ENCODE peak calls at places on chromosomes 12 and 14, in five cellular contexts. F, C, Y, N and Q are unnamed samples.

GRCh38 chr14:103517172-103517566 is 5.5 kb downstream of the CKB start:
- DNase-seq in C (no peak), F (peak; percentile 49), N (no peak), Y (no peak), Q (no peak)

GRCh38 chr12:2745655-2746054 is 49.1 kb upstream of the FKBP4 start:
- DNase-seq in Y (no peak), F (no peak), N (no peak), C (no peak), Q (no peak)

GRCh38 chr14:29454026-29454693 is 473.5 kb downstream of the PRKD1 start:
- DNase-seq in F (no peak), Y (no peak), N (peak; percentile 28), C (no peak), Q (no peak)

GRCh38 chr12:56143870-56144269 is 8.5 kb upstream of the MYL6B start:
- DNase-seq in C (no peak), Y (no peak), F (no peak), N (no peak), Q (no peak)

GRCh38 chr14:91919814-91920213 is 27.7 kb downstream of the FBLN5 start:
- DNase-seq in N (no peak), F (no peak), C (no peak), Y (no peak), Q (no peak)

GRCh38 chr12:124248862-124249825 is 45.7 kb upstream of the RFLNA start:
- DNase-seq in Y (no peak), N (no peak), F (peak; percentile 44), C (no peak), Q (no peak)

GRCh38 chr14:98578204-98578603 is 693.8 kb downstream of the BCL11B start:
- DNase-seq in F (no peak), N (peak; percentile 6), Y (no peak), C (no peak), Q (no peak)

GRCh38 chr14:99242816-99243795 is 28.9 kb downstream of the BCL11B start:
- DNase-seq in Y (no peak), N (no peak), C (no peak), F (no peak), Q (no peak)

GRCh38 chr14:70919774-70920173 is 12.5 kb downstream of the PCNX1 start:
- DNase-seq in C (no peak), Y (no peak), N (peak; percentile 70), F (no peak), Q (no peak)

GRCh38 chr14:77544571-77544970 is 46.0 kb upstream of the ISM2 start:
- DNase-seq in C (no peak), N (no peak), F (no peak), Y (no peak), Q (no peak)

GRCh38 chr14:85531594-85532391 is 1.8 kb downstream of the FLRT2 start:
- DNase-seq in F (peak; percentile 74), C (peak; percentile 9), Y (peak; percentile 86), N (no peak), Q (peak; percentile 39)

GRCh38 chr14:77641207-77641533 is 24.7 kb upstream of the SPTLC2 start:
- DNase-seq in N (no peak), F (no peak), Y (no peak), C (no peak), Q (no peak)

GRCh38 chr12:97713972-97714588 is 251.5 kb downstream of the RMST start:
- DNase-seq in F (no peak), N (no peak), Y (no peak), C (no peak), Q (no peak)

GRCh38 chr14:31243860-31244259 is 36.3 kb upstream of the HECTD1 start:
- DNase-seq in Y (no peak), C (no peak), F (no peak), N (peak; percentile 8), Q (no peak)

GRCh38 chr12:116044181-116044580 is 233.3 kb downstream of the MED13L start:
- DNase-seq in Y (no peak), F (no peak), C (no peak), N (no peak), Q (no peak)

GRCh38 chr12:122048156-122048555 is 26.5 kb downstream of the BCL7A start:
- DNase-seq in Y (no peak), N (no peak), C (no peak), F (no peak), Q (no peak)

GRCh38 chr12:109804820-109805761 is 28.1 kb downstream of the TRPV4 start:
- DNase-seq in C (peak; percentile 81), N (peak; percentile 31), F (peak; percentile 82), Y (peak; percentile 84), Q (peak; percentile 64)

GRCh38 chr12:110971189-110971920 is 51.0 kb upstream of the MYL2 start:
- DNase-seq in Y (no peak), F (no peak), N (no peak), C (no peak), Q (no peak)

GRCh38 chr12:91663331-91663998 is 480.8 kb upstream of the DCN start:
- DNase-seq in N (no peak), Y (no peak), C (no peak), F (no peak), Q (no peak)

GRCh38 chr14:61188196-61188595 is 92.9 kb downstream of the TMEM30B start:
- DNase-seq in N (peak; percentile 40), F (no peak), Y (no peak), C (no peak), Q (no peak)

GRCh38 chr12:56723889-56724659 is 1.0 kb downstream of the NACA start:
- DNase-seq in C (no peak), N (peak; percentile 71), F (peak; percentile 51), Y (no peak), Q (peak; percentile 6)

GRCh38 chr12:70364695-70365397 is 1.2 kb upstream of the KCNMB4 start:
- DNase-seq in Y (no peak), F (no peak), N (no peak), C (no peak), Q (no peak)

GRCh38 chr14:102731101-102731870 is 46.0 kb upstream of the TRAF3 start:
- DNase-seq in C (peak; percentile 79), Y (no peak), F (peak; percentile 54), N (no peak), Q (no peak)

GRCh38 chr12:7981446-7981845 is 45.5 kb upstream of the SLC2A3 start:
- DNase-seq in C (no peak), N (no peak), F (no peak), Y (no peak), Q (no peak)

GRCh38 chr12:59036973-59037807 is 116.9 kb upstream of the LRIG3 start:
- DNase-seq in Y (no peak), N (peak; percentile 85), C (no peak), F (no peak), Q (no peak)

GRCh38 chr12:94614288-94614721 is 36.1 kb downstream of the TMCC3 start:
- DNase-seq in Y (no peak), F (no peak), N (peak; percentile 68), C (no peak), Q (no peak)

GRCh38 chr14:34857689-34858449 is 17.3 kb downstream of the BAZ1A start:
- DNase-seq in Y (no peak), F (no peak), N (no peak), C (no peak), Q (no peak)